ENCODE peak calls at places on chromosomes 2 and 18, in ten cellular contexts. D is transverse colon, W is upper lobe of left lung, L is stomach, J is GM12878, K is sigmoid colon, U is H1, B is endothelial cell of umbilical vein, S is K562, C is HCT116. H is an unnamed sample.

GRCh38 chr2:7037340-7038333 is 120.4 kb downstream of the RNF144A start:
- DNase-seq in D (peak), W (peak), L (peak), J (no peak), K (peak), U (peak), B (peak), S (peak), C (peak), H (peak)

GRCh38 chr2:70412294-70413075 is 110.6 kb upstream of the FAM136A start:
- DNase-seq in D (no peak), W (no peak), L (no peak), J (no peak), K (no peak), U (no peak), B (no peak), S (no peak), C (no peak), H (no peak)

GRCh38 chr2:136718273-136718672 is 47.1 kb upstream of the THSD7B start:
- DNase-seq in D (no peak), W (no peak), L (no peak), J (no peak), K (no peak), U (no peak), B (no peak), S (no peak), C (no peak), H (no peak)

GRCh38 chr2:232328516-232329460 is 49.8 kb upstream of the ALPP start:
- DNase-seq in D (no peak), W (no peak), L (no peak), J (no peak), K (peak), U (no peak), B (no peak), S (no peak), C (no peak), H (no peak)

GRCh38 chr2:40150206-40150765 is 301.6 kb downstream of the SLC8A1 start:
- DNase-seq in D (no peak), W (no peak), L (no peak), J (no peak), K (no peak), U (no peak), B (no peak), S (no peak), C (no peak), H (no peak)

GRCh38 chr2:18067980-18068379 is 189.5 kb downstream of the KCNS3 start:
- DNase-seq in D (no peak), W (no peak), L (no peak), J (no peak), K (no peak), U (peak), B (no peak), S (no peak), C (no peak), H (no peak)

GRCh38 chr18:9469700-9470099 is 5.6 kb upstream of the RALBP1 start:
- DNase-seq in D (no peak), W (no peak), L (no peak), J (no peak), K (no peak), U (no peak), B (peak), S (no peak), C (no peak), H (no peak)

GRCh38 chr18:3117493-3118192 is 102.1 kb downstream of the MYOM1 start:
- DNase-seq in D (no peak), W (no peak), L (no peak), J (no peak), K (no peak), U (no peak), B (no peak), S (no peak), C (no peak), H (no peak)

GRCh38 chr2:65432227-65433190 is at the start of gene SPRED2:
- DNase-seq in D (peak), W (peak), L (peak), J (no peak), K (peak), U (peak), B (peak), S (peak), C (peak), H (peak)
- TF ChIP-seq POLR2A in D (peak), W (peak), L (no peak), J (no peak), K (no peak), U (no peak), B (peak), S (peak), C (peak), H (peak)

GRCh38 chr2:105005601-105006000 is 32.3 kb upstream of the MRPS9 start:
- DNase-seq in D (no peak), W (no peak), L (peak), J (no peak), K (no peak), U (no peak), B (no peak), S (no peak), C (no peak), H (no peak)
- TF ChIP-seq POLR2AphosphoS5 in D (no peak), W (no peak), L (peak), J (no peak), K (no peak), U (no peak), B (no peak), S (no peak), C (no peak), H (no peak)

GRCh38 chr2:23413641-23414040 is 28.7 kb downstream of the KLHL29 start:
- DNase-seq in D (no peak), W (no peak), L (no peak), J (no peak), K (no peak), U (no peak), B (no peak), S (no peak), C (no peak), H (no peak)

GRCh38 chr2:23417310-23417709 is 32.3 kb downstream of the KLHL29 start:
- DNase-seq in D (no peak), W (no peak), L (peak), J (no peak), K (no peak), U (no peak), B (no peak), S (no peak), C (no peak), H (no peak)

GRCh38 chr2:23412556-23413155 is 27.7 kb downstream of the KLHL29 start:
- DNase-seq in D (no peak), W (no peak), L (no peak), J (no peak), K (no peak), U (no peak), B (no peak), S (no peak), C (no peak), H (no peak)

GRCh38 chr2:23414106-23414505 is 29.1 kb downstream of the KLHL29 start:
- DNase-seq in D (no peak), W (no peak), L (no peak), J (no peak), K (no peak), U (no peak), B (no peak), S (no peak), C (no peak), H (no peak)

GRCh38 chr2:23414876-23415275 is 29.9 kb downstream of the KLHL29 start:
- DNase-seq in D (no peak), W (no peak), L (no peak), J (no peak), K (no peak), U (no peak), B (no peak), S (peak), C (no peak), H (no peak)
- TF ChIP-seq CTCF in D (no peak), W (no peak), L (no peak), J (peak), K (no peak), U (peak), B (peak), S (peak), C (peak), H (no peak)

GRCh38 chr18:32092422-32093105 is 890 bp downstream of the RNF138 start:
- DNase-seq in D (peak), W (peak), L (peak), J (peak), K (peak), U (peak), B (peak), S (peak), C (peak), H (peak)
- TF ChIP-seq POLR2A in D (peak), W (no peak), L (no peak), J (peak), K (peak), U (peak), B (peak), S (peak), C (peak), H (peak)

GRCh38 chr18:73421010-73421409 is 553.2 kb upstream of the NETO1 start:
- DNase-seq in D (no peak), W (no peak), L (no peak), J (no peak), K (no peak), U (no peak), B (no peak), S (no peak), C (no peak), H (no peak)
- TF ChIP-seq POLR2AphosphoS5 in D (no peak), W (no peak), L (no peak), J (no peak), K (no peak), U (no peak), B (no peak), S (no peak), C (no peak), H (no peak)

GRCh38 chr2:30690126-30690561 is 117.1 kb downstream of the CAPN13 start:
- DNase-seq in D (no peak), W (no peak), L (no peak), J (no peak), K (peak), U (peak), B (no peak), S (no peak), C (no peak), H (peak)

GRCh38 chr2:30693821-30694281 is 113.4 kb downstream of the CAPN13 start:
- DNase-seq in D (no peak), W (no peak), L (no peak), J (no peak), K (peak), U (peak), B (no peak), S (no peak), C (no peak), H (no peak)

GRCh38 chr2:30692829-30693265 is 114.4 kb downstream of the CAPN13 start:
- DNase-seq in D (no peak), W (no peak), L (peak), J (no peak), K (peak), U (peak), B (no peak), S (peak), C (no peak), H (no peak)

GRCh38 chr2:30691091-30691947 is 115.9 kb downstream of the CAPN13 start:
- DNase-seq in D (no peak), W (no peak), L (no peak), J (no peak), K (peak), U (peak), B (no peak), S (no peak), C (no peak), H (no peak)

GRCh38 chr2:30691948-30692828 is 115.1 kb downstream of the CAPN13 start:
- DNase-seq in D (no peak), W (no peak), L (peak), J (no peak), K (peak), U (peak), B (no peak), S (peak), C (no peak), H (no peak)
- TF ChIP-seq CTCF in D (no peak), W (no peak), L (no peak), J (peak), K (no peak), U (peak), B (no peak), S (peak), C (peak), H (no peak)